ENCODE peak calls at places on chromosomes 4 and X, in seven cellular contexts. P, F, M, C, Y, Z and S are unnamed samples.

GRCh38 chr4:105725623-105726022 is 17.0 kb downstream of the GSTCD start:
- DNase-seq in P (no peak), F (no peak), M (no peak), C (no peak), Y (no peak), Z (no peak), S (no peak)

GRCh38 chrX:115297189-115297588 is 7.7 kb downstream of the LUZP4 start:
- DNase-seq in P (no peak), F (no peak), M (no peak), C (no peak), Y (no peak), Z (no peak), S (no peak)

GRCh38 chr4:147749811-147750321 is 18.0 kb downstream of the ARHGAP10 start:
- DNase-seq in P (no peak), F (no peak), M (no peak), C (no peak), Y (no peak), Z (no peak), S (no peak)

GRCh38 chrX:151543706-151544105 is 19.8 kb upstream of the PASD1 start:
- DNase-seq in P (no peak), F (no peak), M (no peak), C (no peak), Y (no peak), Z (no peak), S (no peak)

GRCh38 chrX:140817943-140818342 is 108.4 kb downstream of the LINC00632 start:
- DNase-seq in P (no peak), F (peak), M (no peak), C (no peak), Y (peak), Z (no peak), S (no peak)

GRCh38 chrX:10533686-10534365 is 86.6 kb downstream of the MID1 start:
- DNase-seq in P (no peak), F (no peak), M (no peak), C (no peak), Y (no peak), Z (no peak), S (no peak)

GRCh38 chr4:150302553-150302952 is 224.3 kb downstream of the DCLK2 start:
- DNase-seq in P (no peak), F (no peak), M (peak), C (no peak), Y (peak), Z (no peak), S (no peak)

GRCh38 chr4:183905081-183905592 is at the start of gene STOX2:
- DNase-seq in P (peak), F (peak), M (peak), C (peak), Y (peak), Z (peak), S (peak)

GRCh38 chr4:173527103-173527876 is 2.7 kb downstream of the HAND2 start:
- DNase-seq in P (peak), F (peak), M (no peak), C (no peak), Y (no peak), Z (no peak), S (no peak)

GRCh38 chr4:77989986-77990385 is 67.1 kb upstream of the FRAS1 start:
- DNase-seq in P (no peak), F (no peak), M (no peak), C (no peak), Y (no peak), Z (no peak), S (no peak)

GRCh38 chr4:2925931-2926860 is 37.0 kb downstream of the NOP14 start:
- DNase-seq in P (no peak), F (no peak), M (no peak), C (peak), Y (no peak), Z (no peak), S (peak)

GRCh38 chr4:15294832-15295231 is 133.0 kb upstream of the C1QTNF7 start:
- DNase-seq in P (no peak), F (no peak), M (no peak), C (no peak), Y (no peak), Z (no peak), S (no peak)

GRCh38 chr4:39048291-39048690 is 13.7 kb upstream of the KLHL5 start:
- DNase-seq in P (no peak), F (no peak), M (no peak), C (no peak), Y (peak), Z (no peak), S (no peak)
- H3K27ac ChIP-seq in P (no peak), F (no peak), M (no peak), C (no peak), Y (no peak), Z (no peak), S (peak)

GRCh38 chr4:102344955-102345794 is at the start of gene SLC39A8:
- DNase-seq in P (peak), F (peak), M (peak), C (peak), Y (peak), Z (peak), S (peak)

GRCh38 chr4:102345795-102346100 is 466 bp upstream of the SLC39A8 start:
- DNase-seq in P (no peak), F (no peak), M (no peak), C (no peak), Y (no peak), Z (no peak), S (no peak)

GRCh38 chr4:102343964-102344519 is 1.2 kb downstream of the SLC39A8 start:
- DNase-seq in P (no peak), F (peak), M (no peak), C (no peak), Y (no peak), Z (peak), S (peak)

GRCh38 chr4:102342404-102343074 is 2.7 kb downstream of the SLC39A8 start:
- DNase-seq in P (no peak), F (peak), M (no peak), C (no peak), Y (no peak), Z (no peak), S (no peak)

DNA sequence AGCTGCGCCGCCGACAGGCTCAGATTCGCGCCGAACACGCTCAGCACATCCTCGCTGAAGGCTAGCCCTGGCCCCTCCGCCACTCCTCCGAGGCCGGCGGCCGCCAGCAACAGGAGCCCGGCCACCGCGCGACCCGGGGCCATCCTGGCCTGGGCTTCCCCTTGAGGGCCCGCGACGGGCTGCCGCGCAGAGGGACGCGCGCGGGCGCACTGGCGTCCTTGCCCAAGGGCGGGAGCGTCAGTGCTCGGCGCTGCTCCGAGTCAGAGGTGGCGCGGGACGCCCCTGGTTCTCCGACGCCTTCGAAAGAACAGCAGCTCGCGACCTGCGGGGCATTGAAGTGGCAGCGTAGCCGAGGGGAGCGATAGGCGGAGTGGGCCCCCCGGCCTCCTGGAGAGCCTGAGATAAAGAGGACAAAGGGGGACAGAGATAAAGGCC is 745 bp downstream of the SLC39A8 start:
- DNase-seq in P (peak), F (peak), M (peak), C (peak), Y (peak), Z (peak), S (peak)
- H3K27ac ChIP-seq in P (peak), F (peak), M (no peak), C (peak), Y (no peak), Z (peak), S (peak)

GRCh38 chr4:169730564-169730963 is 27.2 kb downstream of the HPF1 start:
- DNase-seq in P (no peak), F (no peak), M (no peak), C (no peak), Y (no peak), Z (no peak), S (no peak)
- H3K27ac ChIP-seq in P (no peak), F (no peak), M (no peak), C (no peak), Y (no peak), Z (no peak), S (no peak)

GRCh38 chr4:7252510-7253340 is 60.4 kb downstream of the SORCS2 start:
- DNase-seq in P (no peak), F (no peak), M (no peak), C (no peak), Y (no peak), Z (no peak), S (no peak)
- H3K27ac ChIP-seq in P (no peak), F (no peak), M (no peak), C (no peak), Y (no peak), Z (no peak), S (no peak)